ENCODE peak calls at places on chromosomes 2 and 18, in eight cellular contexts. O is CD4-positive, alpha-beta memory T cell; H is K562; Q is DND-41; G is A549; T is astrocyte; N is CD4-positive, alpha-beta T cell; K is GM23248. U is an unnamed sample.

GRCh38 chr2:223860809-223861738 is 23.7 kb upstream of the AP1S3 start:
- DNase-seq in K (peak; percentile 68), O (no peak), G (peak; percentile 85), N (no peak), T (peak; percentile 77), H (no peak), Q (no peak), U (no peak)

GRCh38 chr18:36775396-36775795 is 53.4 kb downstream of the TPGS2 start:
- DNase-seq in T (no peak), G (no peak), Q (no peak), O (no peak), N (no peak), H (no peak), K (no peak), U (no peak)

GRCh38 chr2:72081450-72081849 is 66.2 kb downstream of the CYP26B1 start:
- DNase-seq in G (no peak), Q (no peak), H (no peak), O (no peak), T (peak; percentile 43), N (no peak), K (peak; percentile 79), U (no peak)

GRCh38 chr2:10303634-10304378 is 1.1 kb downstream of the HPCAL1 start:
- DNase-seq in G (no peak), H (peak; percentile 59), K (peak; percentile 78), T (no peak), O (peak; percentile 69), N (no peak), Q (peak; percentile 67), U (no peak)

GRCh38 chr2:131125195-131125757 is 20.1 kb downstream of the PLEKHB2 start:
- DNase-seq in K (no peak), H (no peak), N (no peak), T (no peak), G (no peak), Q (no peak), O (no peak), U (no peak)

GRCh38 chr2:217691920-217692666 is 310.7 kb downstream of the TNS1 start:
- DNase-seq in Q (no peak), H (no peak), T (peak; percentile 75), O (no peak), G (no peak), N (no peak), K (peak; percentile 91), U (no peak)

GRCh38 chr2:55768991-55769390 is 75.3 kb upstream of the PNPT1 start:
- DNase-seq in N (no peak), H (no peak), Q (no peak), T (peak; percentile 13), G (no peak), O (no peak), K (peak; percentile 26), U (no peak)

GRCh38 chr2:74020717-74021406 is 36.2 kb downstream of the TET3 start:
- DNase-seq in H (no peak), G (no peak), N (no peak), K (no peak), T (no peak), O (no peak), Q (peak; percentile 57), U (no peak)

GRCh38 chr2:168178520-168178919 is 68.9 kb downstream of the STK39 start:
- DNase-seq in Q (no peak), T (no peak), K (no peak), N (no peak), H (no peak), O (no peak), G (no peak), U (no peak)

GRCh38 chr2:228535396-228535795 is 353.9 kb upstream of the SPHKAP start:
- DNase-seq in N (no peak), G (no peak), K (no peak), H (no peak), T (peak; percentile 3), Q (no peak), O (no peak), U (no peak)

GRCh38 chr2:228532233-228532632 is 350.7 kb upstream of the SPHKAP start:
- DNase-seq in Q (no peak), N (no peak), T (no peak), H (no peak), G (no peak), O (no peak), K (no peak), U (no peak)

GRCh38 chr2:228527481-228527880 is 346.0 kb upstream of the SPHKAP start:
- DNase-seq in Q (no peak), K (no peak), G (no peak), O (no peak), H (no peak), N (no peak), T (no peak), U (no peak)

GRCh38 chr2:228533156-228533555 is 351.7 kb upstream of the SPHKAP start:
- DNase-seq in H (no peak), O (no peak), N (no peak), K (no peak), T (no peak), G (no peak), Q (no peak), U (no peak)
- H3K9me3 ChIP-seq in H (no peaks in the 10 kb centered on the region), O (no peaks in the 10 kb centered on the region), N (no peaks in the 10 kb centered on the region), K (no peaks in the 10 kb centered on the region), T (peaks cover 2% of the 10 kb centered on the region), G (peaks cover 7% of the 10 kb centered on the region), Q (peaks cover 21% of the 10 kb centered on the region), U (no peaks in the 10 kb centered on the region)

DNA sequence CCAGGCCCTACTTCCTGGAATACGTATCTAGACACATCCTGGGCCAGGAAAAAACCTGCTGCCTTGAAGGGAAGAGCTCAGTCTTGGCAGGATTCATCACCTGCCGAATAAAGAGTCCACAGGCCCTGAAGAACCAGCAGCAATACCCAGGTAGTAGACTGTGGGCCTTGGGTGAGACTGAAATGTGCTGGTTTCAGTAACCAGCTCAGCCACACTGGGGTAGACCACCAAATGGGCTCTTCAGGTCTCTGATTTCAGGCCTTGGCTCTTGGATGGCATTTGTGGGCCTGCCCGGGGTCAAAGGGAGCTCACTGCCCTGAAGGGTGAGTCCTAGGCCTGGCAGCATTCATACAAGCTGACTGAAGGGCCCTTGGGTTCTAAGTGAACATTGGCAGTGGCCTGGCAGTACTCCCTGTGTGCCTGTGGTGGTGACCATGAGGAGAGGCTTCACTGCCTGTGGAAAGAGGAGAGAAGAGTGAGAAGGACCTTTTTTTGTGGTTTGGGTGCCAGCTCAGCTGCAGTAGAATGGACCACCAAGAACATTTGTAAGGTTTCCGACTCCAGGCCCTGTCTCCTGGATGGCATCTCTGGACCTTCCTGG is 175.1 kb downstream of the ANKRD30B start:
- DNase-seq in G (no peak), T (no peak), N (no peak), Q (no peak), O (no peak), K (no peak), H (no peak), U (no peak)
- H3K9me3 ChIP-seq in G (no peaks in the 10 kb centered on the region), T (peaks cover 17% of the 10 kb centered on the region), N (no peaks in the 10 kb centered on the region), Q (no peaks in the 10 kb centered on the region), O (no peaks in the 10 kb centered on the region), K (no peaks in the 10 kb centered on the region), H (no peaks in the 10 kb centered on the region), U (no peaks in the 10 kb centered on the region)

GRCh38 chr2:2848621-2849443 is 517.8 kb upstream of the MYT1L start:
- DNase-seq in K (no peak), G (no peak), H (no peak), O (no peak), N (no peak), T (no peak), Q (no peak), U (no peak)

GRCh38 chr2:2849464-2850217 is 518.6 kb upstream of the MYT1L start:
- DNase-seq in N (no peak), O (no peak), T (no peak), G (no peak), H (no peak), Q (no peak), K (no peak), U (no peak)

GRCh38 chr2:2846379-2847130 is 515.5 kb upstream of the MYT1L start:
- DNase-seq in O (no peak), N (no peak), Q (no peak), H (no peak), K (no peak), G (no peak), T (no peak), U (no peak)

GRCh38 chr2:2847131-2847740 is 516.2 kb upstream of the MYT1L start:
- DNase-seq in Q (no peak), O (no peak), H (no peak), K (no peak), G (no peak), N (no peak), T (no peak), U (no peak)

GRCh38 chr2:2848198-2848597 is 517.1 kb upstream of the MYT1L start:
- DNase-seq in H (no peak), N (no peak), T (no peak), K (no peak), G (no peak), Q (no peak), O (no peak), U (no peak)
- H3K9me3 ChIP-seq in H (no peaks in the 10 kb centered on the region), N (no peaks in the 10 kb centered on the region), T (peaks cover 5% of the 10 kb centered on the region), K (no peaks in the 10 kb centered on the region), G (no peaks in the 10 kb centered on the region), Q (no peaks in the 10 kb centered on the region), O (no peaks in the 10 kb centered on the region), U (no peaks in the 10 kb centered on the region)

GRCh38 chr2:201319511-201319910 is 37.6 kb downstream of the FLACC1 start:
- DNase-seq in K (no peak), N (no peak), H (no peak), Q (no peak), O (no peak), G (no peak), T (no peak), U (no peak)
- H3K9me3 ChIP-seq in K (no peaks in the 10 kb centered on the region), N (peaks cover 24% of the 10 kb centered on the region), H (no peaks in the 10 kb centered on the region), Q (peaks cover 11% of the 10 kb centered on the region), O (no peaks in the 10 kb centered on the region), G (peaks cover 13% of the 10 kb centered on the region), T (no peaks in the 10 kb centered on the region), U (no peaks in the 10 kb centered on the region)

GRCh38 chr2:189940913-189941312 is 121.6 kb downstream of the MSTN start:
- DNase-seq in K (no peak), N (no peak), Q (no peak), T (no peak), G (no peak), H (no peak), O (no peak), U (no peak)
- H3K9me3 ChIP-seq in K (peaks cover 12% of the 10 kb centered on the region), N (peaks cover 19% of the 10 kb centered on the region), Q (peaks cover 10% of the 10 kb centered on the region), T (peaks cover 12% of the 10 kb centered on the region), G (peaks cover 30% of the 10 kb centered on the region), H (no peaks in the 10 kb centered on the region), O (no peaks in the 10 kb centered on the region), U (no peaks in the 10 kb centered on the region)

DNA sequence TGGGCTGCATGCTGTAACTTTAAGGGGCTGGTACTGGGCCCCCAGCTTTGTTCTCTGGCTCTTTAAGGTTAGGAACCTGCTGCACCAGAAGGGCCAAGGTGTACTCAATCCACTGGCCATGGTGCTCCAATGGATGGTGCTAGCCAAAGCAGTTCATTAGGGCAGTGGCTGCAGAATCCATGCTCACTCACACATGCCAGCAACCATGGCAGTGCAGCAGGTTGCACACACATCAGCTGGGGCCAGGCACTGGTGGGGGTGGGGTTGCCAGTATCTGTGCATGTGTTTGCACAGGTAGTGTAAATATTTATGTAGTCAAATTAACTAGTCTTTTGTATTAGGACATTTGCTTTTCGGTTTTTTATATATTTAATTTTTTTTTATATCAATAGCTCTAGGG is 228.3 kb upstream of the EPC2 start:
- DNase-seq in N (no peak), O (no peak), Q (no peak), H (no peak), T (no peak), G (no peak), K (no peak), U (no peak)
- H3K9me3 ChIP-seq in N (peaks cover 18% of the 10 kb centered on the region), O (no peaks in the 10 kb centered on the region), Q (peaks cover 12% of the 10 kb centered on the region), H (no peaks in the 10 kb centered on the region), T (no peaks in the 10 kb centered on the region), G (peaks cover 14% of the 10 kb centered on the region), K (no peaks in the 10 kb centered on the region), U (no peaks in the 10 kb centered on the region)

U was measured in iPS DF 6.9.